ENCODE peak calls at places on chromosomes 4 and X, in eight cellular contexts. D, G, F, S, I, W, H and T are unnamed samples.

GRCh38 chrX:140526138-140526537 is 21.3 kb upstream of the SOX3 start:
- DNase-seq in S (no peak), W (no peak), I (no peak), H (no peak), F (no peak), D (no peak), G (no peak), T (no peak)

GRCh38 chr4:168917150-168917779 is 92.8 kb downstream of the CBR4 start:
- DNase-seq in H (peak; percentile 37), F (no peak), D (peak; percentile 42), G (no peak), S (peak; percentile 71), I (no peak), W (no peak), T (no peak)

GRCh38 chrX:153731117-153731844 is 6.6 kb downstream of the ABCD1 start:
- DNase-seq in H (no peak), F (no peak), S (peak; percentile 27), D (no peak), W (no peak), G (no peak), I (no peak), T (no peak)

GRCh38 chrX:70324326-70324725 is 34.4 kb downstream of the KIF4A start:
- DNase-seq in S (no peak), I (no peak), W (no peak), H (no peak), F (no peak), G (no peak), D (no peak), T (no peak)

GRCh38 chrX:87626996-87627395 is 109.4 kb downstream of the KLHL4 start:
- DNase-seq in W (no peak), G (no peak), F (no peak), I (no peak), H (no peak), D (no peak), S (no peak), T (no peak)

GRCh38 chr4:10020871-10021676 is at the start of gene SLC2A9:
- DNase-seq in W (no peak), D (no peak), H (no peak), G (no peak), S (peak; percentile 6), F (no peak), I (no peak), T (no peak)

GRCh38 chr4:70182517-70183167 is 12.9 kb upstream of the ODAM start:
- DNase-seq in H (no peak), W (no peak), I (no peak), D (no peak), F (no peak), S (no peak), G (no peak), T (no peak)

GRCh38 chr4:13963601-13964000 is 336.1 kb upstream of the BOD1L1 start:
- DNase-seq in F (no peak), G (no peak), S (peak; percentile 85), W (no peak), D (no peak), H (no peak), I (no peak), T (no peak)

GRCh38 chr4:167109859-167110258 is 124.4 kb downstream of the SPOCK3 start:
- DNase-seq in F (no peak), W (no peak), D (no peak), I (no peak), S (no peak), H (no peak), G (no peak), T (no peak)

GRCh38 chr4:155620637-155621036 is 46.0 kb upstream of the GUCY1A1 start:
- DNase-seq in G (no peak), F (no peak), S (no peak), I (no peak), W (no peak), H (no peak), D (no peak), T (no peak)

GRCh38 chrX:39874202-39874816 is 223.4 kb downstream of the BCOR start:
- DNase-seq in H (peak; percentile 71), F (no peak), W (no peak), D (no peak), G (no peak), I (no peak), S (no peak), T (no peak)

GRCh38 chrX:74925210-74926088 is at the start of gene NEXMIF:
- DNase-seq in W (no peak), I (peak; percentile 39), S (peak; percentile 7), H (peak; percentile 60), F (peak; percentile 30), D (peak; percentile 77), G (peak; percentile 40), T (peak; percentile 62)

GRCh38 chr4:3687538-3687937 is 78.6 kb upstream of the ADRA2C start:
- DNase-seq in D (no peak), W (no peak), S (no peak), G (no peak), I (peak; percentile 31), F (no peak), H (no peak), T (peak; percentile 7)

GRCh38 chrX:66012094-66012534 is 27.8 kb downstream of the VSIG4 start:
- DNase-seq in F (no peak), W (no peak), H (no peak), G (no peak), I (no peak), D (no peak), S (no peak), T (no peak)

GRCh38 chr4:42512226-42512625 is 114.9 kb downstream of the SHISA3 start:
- DNase-seq in S (no peak), D (no peak), I (no peak), F (no peak), W (no peak), G (no peak), H (no peak), T (no peak)

GRCh38 chrX:72475952-72476668 is 96.5 kb downstream of the HDAC8 start:
- DNase-seq in W (no peak), F (no peak), S (peak; percentile 38), H (no peak), G (no peak), D (peak; percentile 23), I (no peak), T (no peak)

GRCh38 chr4:78519962-78520361 is 31.6 kb upstream of the ANXA3 start:
- DNase-seq in W (no peak), F (no peak), S (no peak), D (no peak), H (no peak), I (no peak), G (no peak), T (no peak)

GRCh38 chr4:173532725-173533511 is 2.9 kb upstream of the HAND2 start:
- DNase-seq in W (no peak), H (no peak), I (no peak), D (no peak), S (no peak), G (no peak), F (no peak), T (no peak)

GRCh38 chrX:153416781-153417180 is 5.5 kb downstream of the ZFP92 start:
- DNase-seq in W (no peak), D (no peak), S (peak; percentile 9), I (no peak), F (peak; percentile 51), G (no peak), H (no peak), T (no peak)

GRCh38 chrX:114365045-114365834 is 218.6 kb upstream of the HTR2C start:
- DNase-seq in F (no peak), W (no peak), H (no peak), G (no peak), S (no peak), D (no peak), I (no peak), T (no peak)
- TF ChIP-seq CTCF in F (no peak), W (no peak), H (no peak), G (no peak), S (no peak), D (no peak), I (no peak), T (no peak)

GRCh38 chrX:104712515-104712914 is 146.5 kb downstream of the IL1RAPL2 start:
- DNase-seq in H (no peak), S (peak; percentile 2), I (no peak), D (no peak), F (no peak), G (no peak), W (no peak), T (no peak)
- TF ChIP-seq CTCF in H (no peak), S (no peak), I (no peak), D (no peak), F (no peak), G (peak; percentile 19), W (no peak), T (no peak)

GRCh38 chr4:37561803-37562207 is 124.4 kb downstream of the RELL1 start:
- DNase-seq in G (no peak), F (no peak), W (no peak), S (peak; percentile 47), I (no peak), H (no peak), D (no peak), T (no peak)

GRCh38 chr4:37568494-37568893 is 117.7 kb downstream of the RELL1 start:
- DNase-seq in D (no peak), G (no peak), H (no peak), F (no peak), W (no peak), I (no peak), S (no peak), T (no peak)

GRCh38 chr4:37561196-37561802 is 124.9 kb downstream of the RELL1 start:
- DNase-seq in D (no peak), F (no peak), I (no peak), W (no peak), S (no peak), G (no peak), H (no peak), T (no peak)

GRCh38 chr4:37567781-37568180 is 118.4 kb downstream of the RELL1 start:
- DNase-seq in D (no peak), H (no peak), G (no peak), F (no peak), S (peak; percentile 7), I (no peak), W (no peak), T (no peak)

DNA sequence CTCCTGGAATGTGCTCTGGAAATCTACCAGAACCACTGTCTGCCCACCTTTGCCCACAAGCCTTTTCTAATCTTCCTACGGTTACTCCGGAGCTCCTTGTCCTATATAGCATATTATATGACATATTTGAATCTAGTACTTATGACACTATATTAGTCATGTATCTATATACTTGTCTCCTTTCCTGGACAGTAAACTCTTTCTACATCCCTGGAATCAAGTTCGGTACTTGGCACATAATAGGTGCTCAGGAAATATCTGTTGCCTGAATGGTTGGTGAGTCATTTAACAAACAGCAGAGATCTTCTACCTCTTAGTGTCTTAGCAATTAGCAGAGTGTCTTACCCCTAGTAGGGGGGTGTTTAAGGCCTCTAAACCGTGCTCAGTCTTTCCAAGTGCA is 123.6 kb downstream of the RELL1 start:
- DNase-seq in S (peak; percentile 55), F (no peak), W (no peak), I (no peak), G (no peak), D (no peak), H (no peak), T (no peak)
- TF ChIP-seq CTCF in S (no peak), F (no peak), W (no peak), I (no peak), G (no peak), D (no peak), H (no peak), T (no peak)

DNA sequence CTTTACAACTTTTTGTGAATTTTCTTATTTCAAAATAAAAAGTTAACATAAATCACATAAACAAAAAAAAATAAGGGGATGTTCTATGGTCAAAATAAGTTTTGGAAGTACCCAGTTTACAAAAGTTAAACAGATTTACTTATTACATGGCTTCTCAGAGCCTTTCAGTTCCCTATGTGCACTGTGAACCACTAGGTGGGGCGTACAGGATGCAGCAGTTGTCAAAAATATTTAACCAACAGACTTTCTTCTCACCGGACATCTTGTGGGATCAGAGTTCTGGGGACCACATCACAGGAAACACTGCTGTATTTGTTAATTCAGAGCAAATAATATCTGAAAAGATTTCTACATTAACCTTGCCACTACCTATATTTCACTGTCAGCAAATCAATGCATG is 74.1 kb downstream of the SMARCA1 start:
- DNase-seq in H (no peak), I (no peak), D (no peak), W (no peak), F (no peak), G (no peak), S (no peak), T (no peak)
- TF ChIP-seq CTCF in H (no peak), I (no peak), D (peak; percentile 30), W (no peak), F (no peak), G (no peak), S (no peak), T (no peak)